ENCODE peak calls at places on chromosomes 1 and 21, in ten cellular contexts. R is sigmoid colon; M is NB4; N is retinal pigment epithelial cell; C is OCI-LY7; V is lower lobe of right lung; Y is PC-3; L is PC-9; I is CD8-positive, alpha-beta T cell; W is A549. P is an unnamed sample.

GRCh38 chr1:221897312-221897711 is 155.4 kb upstream of the DUSP10 start:
- DNase-seq in R (no peak), M (no peak), N (no peak), C (no peak), V (no peak), Y (peak), L (no peak), I (no peak), W (no peak), P (no peak)

GRCh38 chr1:2555634-2556276 is 416 bp upstream of the TNFRSF14 start:
- DNase-seq in R (peak), M (peak), N (peak), C (peak), V (peak), Y (peak), L (no peak), I (peak), W (no peak), P (peak)

GRCh38 chr1:181166377-181167196 is 78.1 kb downstream of the IER5 start:
- DNase-seq in R (peak), M (peak), N (no peak), C (peak), V (no peak), Y (peak), L (peak), I (peak), W (peak), P (no peak)

GRCh38 chr1:184843732-184844495 is 89.3 kb upstream of the EDEM3 start:
- DNase-seq in R (no peak), M (no peak), N (no peak), C (no peak), V (no peak), Y (no peak), L (no peak), I (peak), W (no peak), P (no peak)

GRCh38 chr1:109280768-109281356 is 2.1 kb downstream of the PSRC1 start:
- DNase-seq in R (no peak), M (no peak), N (no peak), C (no peak), V (no peak), Y (no peak), L (no peak), I (no peak), W (no peak), P (no peak)

GRCh38 chr1:70084314-70084915 is 121.0 kb downstream of the LRRC40 start:
- DNase-seq in R (no peak), M (peak), N (no peak), C (no peak), V (no peak), Y (peak), L (no peak), I (no peak), W (no peak), P (no peak)

GRCh38 chr1:65339866-65340483 is 30.6 kb downstream of the DNAJC6 start:
- DNase-seq in R (no peak), M (no peak), N (peak), C (no peak), V (no peak), Y (peak), L (peak), I (no peak), W (peak), P (no peak)

GRCh38 chr1:179583869-179584268 is 7.8 kb upstream of the TDRD5 start:
- DNase-seq in R (no peak), M (no peak), N (no peak), C (no peak), V (no peak), Y (no peak), L (no peak), I (no peak), W (no peak), P (no peak)

GRCh38 chr1:198298653-198299052 is 141.9 kb downstream of the NEK7 start:
- DNase-seq in R (no peak), M (no peak), N (no peak), C (no peak), V (no peak), Y (no peak), L (no peak), I (no peak), W (no peak), P (no peak)

GRCh38 chr1:40477680-40478057 is 579 bp downstream of the ZFP69 start:
- DNase-seq in R (no peak), M (peak), N (no peak), C (peak), V (no peak), Y (no peak), L (no peak), I (peak), W (no peak), P (no peak)

GRCh38 chr1:88061106-88061829 is 622.8 kb upstream of the PKN2 start:
- DNase-seq in R (peak), M (peak), N (peak), C (peak), V (no peak), Y (peak), L (peak), I (no peak), W (peak), P (no peak)

GRCh38 chr1:54813479-54814147 is 12.5 kb upstream of the TTC22 start:
- DNase-seq in R (no peak), M (no peak), N (no peak), C (no peak), V (no peak), Y (no peak), L (no peak), I (no peak), W (no peak), P (peak)

GRCh38 chr1:45456531-45456930 is 34.4 kb downstream of the TESK2 start:
- DNase-seq in R (no peak), M (no peak), N (no peak), C (no peak), V (no peak), Y (no peak), L (no peak), I (no peak), W (no peak), P (no peak)

GRCh38 chr1:206753141-206753540 is 17.4 kb upstream of the IL19 start:
- DNase-seq in R (no peak), M (peak), N (no peak), C (no peak), V (no peak), Y (peak), L (no peak), I (no peak), W (no peak), P (no peak)

GRCh38 chr1:23168079-23168461 is 586 bp downstream of the LUZP1 start:
- DNase-seq in R (peak), M (peak), N (no peak), C (peak), V (peak), Y (no peak), L (no peak), I (peak), W (no peak), P (no peak)

GRCh38 chr1:51344602-51345299 is 14.4 kb upstream of the TTC39A start:
- DNase-seq in R (no peak), M (no peak), N (no peak), C (no peak), V (peak), Y (peak), L (peak), I (no peak), W (no peak), P (no peak)
- TF ChIP-seq CTCF in R (no peak), M (no peak), N (no peak), C (no peak), V (peak), Y (no peak), L (no peak), I (no peak), W (peak), P (no peak)

GRCh38 chr21:36186506-36187399 is 30.1 kb downstream of the DOP1B start:
- DNase-seq in R (no peak), M (peak), N (no peak), C (no peak), V (no peak), Y (no peak), L (no peak), I (no peak), W (no peak), P (no peak)

GRCh38 chr21:36190736-36191135 is 34.1 kb downstream of the DOP1B start:
- DNase-seq in R (no peak), M (no peak), N (no peak), C (no peak), V (no peak), Y (no peak), L (no peak), I (no peak), W (no peak), P (no peak)

GRCh38 chr21:36185498-36185897 is 28.9 kb downstream of the DOP1B start:
- DNase-seq in R (no peak), M (no peak), N (no peak), C (no peak), V (no peak), Y (no peak), L (no peak), I (no peak), W (no peak), P (no peak)

GRCh38 chr21:36188937-36189336 is 32.3 kb downstream of the DOP1B start:
- DNase-seq in R (no peak), M (no peak), N (no peak), C (no peak), V (no peak), Y (no peak), L (no peak), I (no peak), W (no peak), P (no peak)

GRCh38 chr21:36188081-36188681 is 31.6 kb downstream of the DOP1B start:
- DNase-seq in R (no peak), M (no peak), N (no peak), C (no peak), V (peak), Y (peak), L (peak), I (no peak), W (peak), P (no peak)
- TF ChIP-seq CTCF in R (no peak), M (no peak), N (no peak), C (no peak), V (no peak), Y (peak), L (no peak), I (no peak), W (no peak), P (no peak)

GRCh38 chr1:202315576-202316168 is 26.1 kb downstream of the UBE2T start:
- DNase-seq in R (no peak), M (peak), N (no peak), C (peak), V (peak), Y (peak), L (peak), I (peak), W (peak), P (peak)
- TF ChIP-seq CTCF in R (peak), M (peak), N (peak), C (peak), V (peak), Y (peak), L (peak), I (peak), W (peak), P (peak)

DNA sequence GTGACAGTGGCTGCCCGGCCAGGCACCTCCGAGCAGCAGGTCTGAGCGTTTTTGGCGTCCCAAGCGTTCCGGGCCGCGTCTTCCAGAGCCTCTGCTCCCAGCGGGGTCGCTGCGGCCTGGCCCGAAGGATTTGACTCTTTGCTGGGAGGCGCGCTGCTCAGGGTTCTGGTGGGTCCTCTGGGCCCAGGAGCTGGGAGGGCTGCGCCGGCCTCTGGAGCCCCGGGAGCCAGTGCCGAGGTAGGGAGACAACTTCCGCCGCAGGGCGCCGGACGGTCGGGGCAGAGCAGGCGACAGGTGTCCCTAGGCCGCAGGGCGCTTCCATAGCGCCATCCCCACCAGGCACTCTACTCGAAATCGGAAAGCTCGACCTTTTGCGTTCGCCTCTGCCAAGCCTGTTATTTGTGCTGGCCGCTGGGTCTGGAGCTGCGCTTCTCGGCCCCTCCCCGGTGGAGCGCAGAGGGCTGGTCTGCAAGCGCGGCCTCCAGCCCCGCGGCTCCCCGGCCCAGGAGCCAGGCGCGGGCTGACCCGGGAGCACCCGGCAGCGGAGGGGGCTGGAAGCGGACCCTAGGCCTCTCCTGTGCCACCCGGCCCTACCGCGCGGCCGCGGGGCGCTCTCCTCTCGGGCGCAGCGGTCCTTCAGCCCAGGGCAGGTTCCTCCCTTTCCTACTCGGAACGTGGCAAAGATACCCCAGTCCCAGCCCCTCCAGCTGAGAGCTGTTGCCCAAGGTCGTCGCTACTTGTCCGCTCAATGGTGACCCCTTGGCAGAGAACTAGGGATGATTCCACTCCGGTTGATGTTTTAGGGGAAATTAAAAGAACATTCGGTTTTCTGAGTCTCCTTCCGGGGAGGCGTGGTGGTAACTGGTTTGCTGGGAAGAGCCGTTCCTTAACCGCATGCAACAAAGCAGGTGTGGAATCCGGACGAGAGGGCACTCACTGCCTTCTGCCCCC is 2.3 kb downstream of the SIM2 start:
- DNase-seq in R (no peak), M (no peak), N (no peak), C (no peak), V (no peak), Y (peak), L (no peak), I (no peak), W (no peak), P (peak)
- TF ChIP-seq CTCF in R (no peak), M (no peak), N (no peak), C (no peak), V (no peak), Y (peak), L (no peak), I (no peak), W (no peak), P (no peak)

GRCh38 chr1:11157394-11157793 is 31.8 kb upstream of the ANGPTL7 start:
- DNase-seq in R (peak), M (no peak), N (peak), C (no peak), V (no peak), Y (peak), L (no peak), I (no peak), W (no peak), P (no peak)

GRCh38 chr1:11158720-11159321 is 30.3 kb upstream of the ANGPTL7 start:
- DNase-seq in R (peak), M (no peak), N (peak), C (no peak), V (no peak), Y (peak), L (no peak), I (no peak), W (no peak), P (no peak)

GRCh38 chr1:11156958-11157357 is 32.2 kb upstream of the ANGPTL7 start:
- DNase-seq in R (peak), M (no peak), N (no peak), C (no peak), V (no peak), Y (no peak), L (no peak), I (no peak), W (no peak), P (no peak)

GRCh38 chr1:11157867-11158266 is 31.3 kb upstream of the ANGPTL7 start:
- DNase-seq in R (peak), M (no peak), N (peak), C (no peak), V (no peak), Y (no peak), L (no peak), I (no peak), W (no peak), P (no peak)

DNA sequence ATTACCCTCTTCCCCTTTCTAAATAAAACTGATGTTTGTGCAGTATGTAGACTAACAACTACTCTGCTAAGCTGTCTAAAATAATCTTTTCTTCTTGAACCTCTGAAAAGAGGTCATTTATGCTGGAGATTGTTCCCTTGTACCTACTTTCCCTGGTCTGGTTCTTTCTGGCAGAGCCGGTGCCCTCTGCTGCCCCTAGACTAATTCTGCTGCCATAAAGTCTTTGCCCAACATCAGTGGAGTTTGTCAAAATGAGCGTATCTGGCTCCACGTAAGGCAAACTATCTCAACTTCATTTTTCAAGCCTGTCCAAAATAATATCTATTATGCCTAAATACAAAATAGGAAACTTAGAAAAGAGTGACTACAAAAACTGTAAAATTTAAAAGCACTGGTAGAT is 30.9 kb upstream of the ANGPTL7 start:
- DNase-seq in R (peak), M (no peak), N (no peak), C (no peak), V (no peak), Y (peak), L (no peak), I (no peak), W (no peak), P (no peak)
- TF ChIP-seq CTCF in R (no peak), M (no peak), N (peak), C (no peak), V (no peak), Y (peak), L (no peak), I (no peak), W (no peak), P (no peak)

DNA sequence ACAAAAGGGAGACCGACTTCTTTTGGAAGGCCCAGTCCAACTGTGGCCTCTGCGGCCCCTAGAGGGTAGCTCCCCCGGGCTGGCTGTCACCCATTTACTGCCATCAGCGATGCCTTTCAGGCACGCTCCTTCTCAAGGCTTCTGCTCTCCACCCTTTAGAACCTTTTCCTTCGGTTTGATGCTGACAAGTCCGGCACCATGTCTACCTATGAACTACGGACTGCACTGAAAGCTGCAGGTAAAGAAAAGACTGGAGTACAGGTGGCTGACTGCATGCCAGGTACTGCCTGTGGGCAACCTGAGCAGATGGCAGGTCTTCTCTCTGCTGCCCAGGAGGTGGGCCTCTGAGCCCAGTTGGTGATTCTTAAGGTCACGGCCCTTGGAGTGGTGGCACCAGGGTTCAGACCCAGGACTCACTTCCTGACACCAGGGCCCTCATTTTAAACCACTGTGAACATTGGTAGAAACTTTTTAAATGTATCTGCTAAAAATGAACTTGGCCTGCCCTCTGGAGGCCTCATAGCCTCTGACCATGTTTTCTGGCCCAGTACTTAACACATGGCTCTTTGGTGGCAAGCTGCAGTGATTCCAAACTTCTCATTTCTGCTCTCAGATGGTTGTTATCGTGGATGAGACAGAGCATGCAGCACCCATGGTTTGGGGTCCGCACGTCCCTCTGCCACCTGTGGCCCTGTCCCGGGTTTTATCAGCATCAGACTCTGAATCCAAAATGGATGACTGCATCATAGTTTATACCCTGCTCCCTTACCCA is 45.7 kb downstream of the CAPN9 start:
- DNase-seq in R (no peak), M (no peak), N (no peak), C (no peak), V (no peak), Y (peak), L (peak), I (no peak), W (peak), P (peak)
- TF ChIP-seq CTCF in R (no peak), M (no peak), N (peak), C (no peak), V (no peak), Y (peak), L (peak), I (no peak), W (no peak), P (no peak)

GRCh38 chr1:27521336-27522147 is 31.6 kb upstream of the WASF2 start:
- DNase-seq in R (no peak), M (no peak), N (no peak), C (no peak), V (no peak), Y (no peak), L (no peak), I (peak), W (no peak), P (no peak)

GRCh38 chr1:27523666-27524020 is 33.7 kb upstream of the WASF2 start:
- DNase-seq in R (no peak), M (no peak), N (no peak), C (no peak), V (no peak), Y (no peak), L (no peak), I (no peak), W (no peak), P (no peak)

GRCh38 chr1:27520651-27521050 is 30.7 kb upstream of the WASF2 start:
- DNase-seq in R (no peak), M (no peak), N (no peak), C (no peak), V (no peak), Y (no peak), L (no peak), I (no peak), W (no peak), P (no peak)

GRCh38 chr1:27522148-27522859 is 32.3 kb upstream of the WASF2 start:
- DNase-seq in R (no peak), M (no peak), N (no peak), C (no peak), V (peak), Y (peak), L (no peak), I (peak), W (no peak), P (no peak)

GRCh38 chr1:27522860-27523665 is 33.1 kb upstream of the WASF2 start:
- DNase-seq in R (no peak), M (peak), N (no peak), C (peak), V (no peak), Y (peak), L (no peak), I (peak), W (peak), P (no peak)
- TF ChIP-seq CTCF in R (no peak), M (peak), N (peak), C (peak), V (peak), Y (peak), L (no peak), I (peak), W (peak), P (no peak)

GRCh38 chr1:85240174-85240601 is 19.3 kb downstream of the C1orf52 start:
- DNase-seq in R (no peak), M (peak), N (no peak), C (peak), V (no peak), Y (peak), L (no peak), I (no peak), W (no peak), P (no peak)
- TF ChIP-seq CTCF in R (no peak), M (no peak), N (no peak), C (peak), V (no peak), Y (peak), L (peak), I (no peak), W (peak), P (no peak)

GRCh38 chr1:248884632-248885295 is 21.3 kb upstream of the PGBD2 start:
- DNase-seq in R (no peak), M (no peak), N (no peak), C (peak), V (no peak), Y (no peak), L (no peak), I (no peak), W (no peak), P (no peak)
- TF ChIP-seq CTCF in R (no peak), M (no peak), N (peak), C (peak), V (no peak), Y (peak), L (no peak), I (no peak), W (no peak), P (no peak)

GRCh38 chr1:19536519-19536918 is 51.2 kb upstream of the CAPZB start:
- DNase-seq in R (no peak), M (no peak), N (no peak), C (no peak), V (no peak), Y (no peak), L (no peak), I (no peak), W (no peak), P (no peak)
- TF ChIP-seq CTCF in R (no peak), M (no peak), N (no peak), C (no peak), V (no peak), Y (no peak), L (no peak), I (no peak), W (no peak), P (no peak)